ENCODE peak calls at places on chromosomes 3 and 15, in ten cellular contexts. W is osteoblast, K is WERI-Rb-1, A is AG04449, P is astrocyte, G is K562, V is progenitor cell of endocrine pancreas, X is HFFc6, Z is Peyer's patch, H is HFF-Myc. O is an unnamed sample.

GRCh38 chr3:12891985-12892839 is 50.8 kb upstream of the RPL32 start:
- DNase-seq in W (peak; percentile 97), K (peak; percentile 42), A (no peak), P (peak; percentile 32), G (peak; percentile 72), V (peak; percentile 28), X (peak; percentile 36), Z (no peak), H (peak; percentile 39), O (peak; percentile 8)

GRCh38 chr3:127739347-127740135 is 66.8 kb downstream of the ABTB1 start:
- DNase-seq in W (no peak), K (no peak), A (no peak), P (peak; percentile 81), G (no peak), V (no peak), X (no peak), Z (peak; percentile 23), H (no peak), O (no peak)

GRCh38 chr15:67135494-67135893 is 70.1 kb downstream of the SMAD3 start:
- DNase-seq in W (no peak), K (no peak), A (no peak), P (peak; percentile 76), G (no peak), V (no peak), X (peak; percentile 54), Z (no peak), H (no peak), O (no peak)

GRCh38 chr3:171257251-171258179 is 202.7 kb downstream of the TNIK start:
- DNase-seq in W (no peak), K (no peak), A (peak; percentile 56), P (peak; percentile 82), G (no peak), V (no peak), X (peak; percentile 84), Z (no peak), H (no peak), O (peak; percentile 8)

GRCh38 chr3:172221550-172221949 is 182.2 kb downstream of the FNDC3B start:
- DNase-seq in W (peak; percentile 78), K (no peak), A (peak; percentile 59), P (peak; percentile 92), G (no peak), V (no peak), X (peak; percentile 80), Z (no peak), H (no peak), O (peak; percentile 74)

GRCh38 chr15:66139816-66140215 is 113.7 kb downstream of the MEGF11 start:
- DNase-seq in W (peak; percentile 27), K (no peak), A (no peak), P (no peak), G (no peak), V (no peak), X (no peak), Z (no peak), H (no peak), O (no peak)

GRCh38 chr15:69321041-69321554 is 22.4 kb downstream of the PAQR5 start:
- DNase-seq in W (no peak), K (no peak), A (no peak), P (no peak), G (no peak), V (no peak), X (no peak), Z (no peak), H (no peak), O (no peak)

GRCh38 chr15:85443593-85444328 is 63.4 kb downstream of the AKAP13 start:
- DNase-seq in W (no peak), K (no peak), A (no peak), P (peak; percentile 61), G (no peak), V (no peak), X (peak; percentile 23), Z (no peak), H (no peak), O (no peak)

GRCh38 chr3:128358156-128358895 is 108.4 kb downstream of the DNAJB8 start:
- DNase-seq in W (peak; percentile 73), K (no peak), A (no peak), P (no peak), G (no peak), V (no peak), X (no peak), Z (no peak), H (no peak), O (no peak)

GRCh38 chr15:89128320-89129122 is 40.3 kb downstream of the ABHD2 start:
- DNase-seq in W (no peak), K (no peak), A (no peak), P (peak; percentile 30), G (no peak), V (no peak), X (no peak), Z (no peak), H (no peak), O (no peak)

GRCh38 chr3:47413751-47414150 is 32.9 kb downstream of the PTPN23 start:
- DNase-seq in W (peak; percentile 88), K (no peak), A (no peak), P (no peak), G (no peak), V (no peak), X (no peak), Z (no peak), H (no peak), O (no peak)

GRCh38 chr3:88985491-88985890 is 121.9 kb upstream of the EPHA3 start:
- DNase-seq in W (no peak), K (no peak), A (no peak), P (peak; percentile 70), G (no peak), V (no peak), X (no peak), Z (no peak), H (no peak), O (no peak)

GRCh38 chr3:19885468-19885867 is 48.5 kb downstream of the EFHB start:
- DNase-seq in W (peak; percentile 27), K (no peak), A (no peak), P (peak; percentile 8), G (peak; percentile 73), V (no peak), X (peak; percentile 39), Z (no peak), H (no peak), O (no peak)

GRCh38 chr3:144840866-144841265 is 869.2 kb downstream of the DIPK2A start:
- DNase-seq in W (no peak), K (no peak), A (no peak), P (no peak), G (no peak), V (no peak), X (no peak), Z (no peak), H (no peak), O (no peak)

DNA sequence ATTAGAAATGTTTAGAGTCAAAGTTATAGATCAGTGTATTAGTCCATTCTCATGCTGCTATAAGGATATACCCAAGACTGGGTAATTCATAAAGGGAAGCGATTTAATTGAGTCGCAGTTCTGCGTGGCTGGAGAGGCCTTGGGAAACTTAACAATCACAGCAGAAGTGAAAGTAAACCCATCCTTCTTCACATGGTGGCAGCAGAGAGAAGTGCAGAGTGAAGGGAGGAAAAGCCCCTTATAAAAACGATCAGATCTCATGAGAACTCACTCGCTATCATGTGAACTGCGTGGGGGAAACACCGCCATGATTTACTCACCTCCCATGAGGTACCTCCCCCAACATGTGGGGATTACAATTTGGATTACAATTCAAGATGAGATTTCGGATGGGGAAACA is 871.5 kb downstream of the DIPK2A start:
- DNase-seq in W (no peak), K (peak; percentile 18), A (no peak), P (no peak), G (no peak), V (no peak), X (no peak), Z (no peak), H (no peak), O (no peak)
- TF ChIP-seq CTCF in W (no peak), K (peak; percentile 47), A (no peak), P (no peak), G (no peak), V (no peak), X (no peak), Z (no peak), H (no peak), O (peak; percentile 22)

GRCh38 chr15:79743032-79743431 is 153.8 kb downstream of the MTHFS start:
- DNase-seq in W (no peak), K (no peak), A (no peak), P (peak; percentile 2), G (no peak), V (no peak), X (no peak), Z (no peak), H (no peak), O (no peak)
- TF ChIP-seq CTCF in W (no peak), K (no peak), A (no peak), P (no peak), G (no peak), V (no peak), X (no peak), Z (no peak), H (no peak), O (no peak)

GRCh38 chr3:49700453-49701128 is 11.2 kb downstream of the RNF123 start:
- DNase-seq in W (peak; percentile 65), K (no peak), A (no peak), P (no peak), G (no peak), V (no peak), X (no peak), Z (no peak), H (no peak), O (no peak)
- TF ChIP-seq CTCF in W (no peak), K (peak; percentile 39), A (no peak), P (no peak), G (no peak), V (no peak), X (peak; percentile 39), Z (no peak), H (peak; percentile 16), O (no peak)

GRCh38 chr3:163573324-163573723 is 1505.0 kb downstream of the SI start:
- DNase-seq in W (no peak), K (no peak), A (no peak), P (no peak), G (no peak), V (no peak), X (no peak), Z (no peak), H (no peak), O (no peak)
- TF ChIP-seq CTCF in W (no peak), K (no peak), A (no peak), P (no peak), G (no peak), V (no peak), X (no peak), Z (no peak), H (no peak), O (no peak)

DNA sequence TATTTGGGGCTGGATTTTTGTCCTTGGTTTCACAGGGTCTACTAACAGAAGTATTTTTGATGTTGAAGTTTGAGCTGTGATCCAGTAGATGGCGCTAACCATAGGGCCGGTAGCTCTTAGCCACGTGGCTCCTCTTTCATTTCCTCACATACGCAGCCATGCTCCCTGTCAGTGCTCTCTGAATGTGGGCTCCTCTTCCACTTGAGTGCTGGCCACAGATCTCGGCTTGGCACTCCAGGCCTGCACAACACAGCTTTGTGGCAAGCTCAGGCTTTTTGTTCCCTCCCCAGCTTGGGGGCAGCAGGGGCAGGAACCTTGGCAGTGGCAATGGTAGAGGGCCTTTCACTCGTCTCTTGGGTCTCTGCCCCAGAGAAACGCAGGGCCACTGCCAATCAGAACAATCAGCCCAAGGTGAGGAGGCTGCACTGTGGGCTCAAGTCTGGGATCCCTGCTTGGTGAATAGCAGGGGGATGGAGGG is 18.6 kb upstream of the DNAAF4 start:
- DNase-seq in W (no peak), K (peak; percentile 42), A (no peak), P (peak; percentile 41), G (peak; percentile 49), V (no peak), X (peak; percentile 20), Z (no peak), H (peak; percentile 37), O (peak; percentile 25)
- TF ChIP-seq CTCF in W (peak; percentile 85), K (peak; percentile 79), A (peak; percentile 68), P (peak; percentile 69), G (peak; percentile 61), V (peak; percentile 59), X (peak; percentile 84), Z (no peak), H (peak; percentile 85), O (peak; percentile 73)

O was measured in AG09309.